ENCODE peak calls at places on chromosomes 11 and 22, in eight cellular contexts. E is H1, Q is HCT116, B is A549, M is K562, F is endothelial cell of umbilical vein, H is GM12878, G is SK-N-SH. Y is an unnamed sample.

GRCh38 chr22:23204541-23205157 is 24.3 kb downstream of the BCR start:
- DNase-seq in F (no peak), H (no peak), Q (no peak), B (no peak), E (no peak), M (no peak), G (peak; percentile 82), Y (no peak)

GRCh38 chr11:48047616-48048015 is 67.3 kb downstream of the PTPRJ start:
- DNase-seq in Q (no peak), E (no peak), H (no peak), G (no peak), B (no peak), F (no peak), M (no peak), Y (peak; percentile 54)

GRCh38 chr11:76824083-76824939 is 36.4 kb upstream of the ACER3 start:
- DNase-seq in F (peak; percentile 78), Q (peak; percentile 22), M (peak; percentile 46), G (no peak), E (no peak), B (peak; percentile 65), H (no peak), Y (no peak)

GRCh38 chr11:102171101-102171500 is 60.9 kb downstream of the YAP1 start:
- DNase-seq in E (no peak), F (peak; percentile 50), B (no peak), Q (no peak), M (no peak), H (no peak), G (no peak), Y (no peak)

GRCh38 chr22:46373166-46373565 is 37.7 kb downstream of the TRMU start:
- DNase-seq in G (no peak), B (no peak), Q (no peak), H (no peak), E (no peak), M (no peak), F (no peak), Y (no peak)

GRCh38 chr22:46893281-46894020 is 131.0 kb downstream of the TBC1D22A start:
- DNase-seq in B (no peak), G (no peak), H (no peak), Q (no peak), F (no peak), M (no peak), E (no peak), Y (no peak)

GRCh38 chr11:122748968-122749687 is 89.2 kb upstream of the CRTAM start:
- DNase-seq in E (no peak), B (no peak), G (no peak), M (no peak), Q (no peak), F (peak; percentile 36), H (peak; percentile 56), Y (peak; percentile 97)

GRCh38 chr11:34978236-34979191 is 62.1 kb downstream of the PDHX start:
- DNase-seq in E (no peak), H (no peak), F (no peak), G (no peak), Q (no peak), M (no peak), B (no peak), Y (no peak)

GRCh38 chr11:64918056-64918455 is 1.0 kb upstream of the ATG2A start:
- DNase-seq in Q (no peak), H (no peak), M (no peak), F (peak; percentile 54), E (no peak), B (peak; percentile 32), G (no peak), Y (peak; percentile 70)
- TF ChIP-seq CTCF in Q (peak; percentile 25), H (peak; percentile 30), M (peak; percentile 50), F (peak; percentile 2), E (no peak), B (no peak), G (peak; percentile 46), Y (no peak)

GRCh38 chr11:11607772-11608171 is 14.0 kb downstream of the GALNT18 start:
- DNase-seq in G (no peak), F (no peak), E (no peak), H (no peak), M (no peak), Q (no peak), B (peak; percentile 14), Y (no peak)

GRCh38 chr11:11608783-11609232 is 13.0 kb downstream of the GALNT18 start:
- DNase-seq in G (peak; percentile 28), E (no peak), F (no peak), Q (no peak), H (no peak), M (no peak), B (peak; percentile 29), Y (no peak)

GRCh38 chr11:11612439-11612838 is 9.4 kb downstream of the GALNT18 start:
- DNase-seq in M (no peak), E (no peak), F (no peak), B (no peak), G (no peak), Q (no peak), H (no peak), Y (no peak)

GRCh38 chr11:11605821-11606450 is 15.9 kb downstream of the GALNT18 start:
- DNase-seq in Q (no peak), E (no peak), H (no peak), F (no peak), G (no peak), M (no peak), B (no peak), Y (no peak)

DNA sequence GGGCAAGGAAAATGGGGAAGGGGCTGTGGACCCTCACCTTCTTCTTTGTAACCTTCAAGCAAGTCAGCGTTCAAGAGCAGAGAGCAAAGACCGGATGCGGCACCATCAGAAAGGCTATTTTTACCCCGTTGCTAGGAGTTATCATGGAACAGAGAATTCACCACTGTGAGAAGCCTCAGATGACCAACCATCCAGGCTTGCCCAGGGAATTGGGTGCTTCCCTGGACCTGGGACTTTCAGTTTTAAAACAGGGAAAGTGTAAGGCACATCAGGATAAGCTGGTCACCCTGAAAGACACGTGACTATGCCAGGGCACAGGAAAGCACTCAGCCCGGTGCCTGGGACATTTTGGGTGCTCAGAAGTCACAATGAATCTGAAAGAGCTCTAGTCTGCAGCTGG is 10.4 kb downstream of the GALNT18 start:
- DNase-seq in Q (no peak), G (no peak), F (no peak), E (no peak), H (no peak), B (no peak), M (no peak), Y (no peak)
- H3K4me3 ChIP-seq in Q (no peak overlapping the region), G (no peak overlapping the region), F (no peak overlapping the region), E (no peak overlapping the region), H (no peak overlapping the region), B (no peak overlapping the region), M (no peak overlapping the region), Y (no peak overlapping the region)

DNA sequence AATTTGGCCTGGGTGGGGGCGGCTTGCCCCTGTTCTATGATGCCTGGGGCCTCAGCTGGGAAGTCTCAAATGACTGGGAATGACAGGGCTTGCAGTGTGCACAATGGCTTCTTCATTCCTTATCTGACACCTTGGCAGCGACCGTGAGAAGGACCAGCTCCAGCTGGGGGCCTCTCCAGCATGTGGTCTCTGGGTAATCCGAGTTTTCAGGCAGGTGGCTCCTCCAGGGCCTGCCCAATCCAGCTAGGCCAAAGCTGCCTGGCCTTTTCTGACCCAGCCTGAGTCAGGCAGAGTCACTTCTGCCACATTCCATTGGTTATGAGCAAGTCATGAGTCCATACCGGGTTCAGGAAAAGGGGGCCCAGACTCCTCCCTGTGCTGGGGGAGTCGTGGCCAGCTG is 646.0 kb downstream of the OPCML start:
- DNase-seq in B (no peak), H (no peak), G (no peak), E (no peak), F (no peak), M (no peak), Q (no peak), Y (no peak)
- TF ChIP-seq MAX in B (no peak), H (no peak), G (no peak), E (no peak), F (no peak), M (no peak), Q (no peak), Y (no peak)

DNA sequence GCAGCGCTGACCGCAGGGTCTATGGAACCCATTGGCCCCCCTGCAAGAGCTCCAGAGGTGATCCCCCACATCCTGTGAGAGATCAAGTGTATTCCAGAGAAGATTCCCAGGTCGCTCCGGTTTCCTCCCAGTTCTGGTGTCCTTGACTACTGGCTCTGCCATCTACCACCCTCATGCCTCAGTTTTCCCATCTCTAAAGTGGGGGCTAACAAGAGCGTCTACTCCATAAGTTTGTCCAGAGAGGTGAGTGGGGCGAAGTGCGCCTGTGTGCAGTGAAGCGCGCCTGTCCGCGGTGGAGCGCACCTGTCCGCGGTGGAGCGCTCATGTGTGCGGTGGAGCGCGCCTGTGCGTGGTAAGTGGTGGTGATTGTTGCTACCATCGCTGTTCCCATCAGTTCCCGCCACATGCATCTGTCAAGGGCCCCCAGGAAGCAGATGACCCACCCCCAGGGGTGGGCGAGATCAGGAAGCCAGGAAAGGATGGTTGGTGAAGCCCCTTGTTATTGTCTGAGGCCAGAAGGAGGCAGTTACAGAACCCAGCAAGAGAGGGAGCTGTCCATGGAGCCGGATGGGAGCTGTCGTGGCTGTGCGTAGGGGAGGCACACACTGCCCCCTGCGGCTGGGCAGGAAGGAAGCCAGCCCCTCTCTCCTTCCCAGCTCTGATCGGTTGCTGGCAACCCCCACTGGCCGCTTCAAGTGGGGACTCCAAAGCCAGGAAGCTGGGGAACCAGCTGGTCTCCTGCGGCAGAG is 73.2 kb upstream of the FGF3 start:
- DNase-seq in E (peak; percentile 76), G (peak; percentile 73), M (peak; percentile 59), Q (no peak), B (peak; percentile 37), F (no peak), H (no peak), Y (peak; percentile 50)
- TF ChIP-seq CTCF in E (peak; percentile 91), G (peak; percentile 11), M (peak; percentile 98), Q (peak; percentile 30), B (no peak), F (peak; percentile 37), H (no peak), Y (peak; percentile 39)

DNA sequence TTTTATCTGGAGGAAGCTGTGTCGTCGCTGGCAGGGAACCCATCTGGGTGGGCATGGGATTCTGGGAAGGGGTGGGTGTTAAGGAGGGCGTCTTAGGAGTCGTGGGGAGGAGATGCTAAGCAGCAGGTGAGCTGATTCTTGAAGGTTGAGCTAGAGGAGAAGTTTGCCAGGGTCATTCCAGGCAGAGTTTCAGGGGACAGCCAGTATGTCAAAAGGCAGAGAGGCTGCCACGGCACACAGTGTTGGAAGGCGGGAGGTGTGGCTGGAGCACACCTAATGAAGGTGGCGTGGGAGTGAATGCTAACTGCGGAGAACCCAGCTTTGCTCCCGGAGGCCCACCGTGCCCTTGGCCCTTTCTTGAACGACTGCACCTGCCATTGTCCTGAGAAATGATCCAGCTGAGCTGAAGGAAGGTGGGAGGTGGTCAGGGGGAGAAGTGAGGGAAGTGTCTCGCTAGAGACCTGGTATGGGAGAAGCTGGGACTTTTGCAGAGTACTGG is 1.3 kb downstream of the FAM118A start:
- DNase-seq in G (no peak), Q (no peak), M (no peak), E (no peak), H (no peak), F (no peak), B (no peak), Y (no peak)
- H3K4me3 ChIP-seq in G (peak overlapping the region; percentile 81), Q (peak overlapping the region; percentile 91), M (peak overlapping the region; percentile 81), E (peak overlapping the region; percentile 63), H (peak overlapping the region; percentile 96), F (peak overlapping the region; percentile 74), B (no peak overlapping the region), Y (peak overlapping the region; percentile 77)

Y was measured in NB4.